ENCODE peak calls at places on chromosome 11, in eight cellular contexts. One of them, this sample, is unnamed.

GRCh38 chr11:15750535-15751297 is 605.6 kb downstream of the SOX6 start:
- DNase-seq in epithelial cell of proximal tubule: no peak
- DNase-seq in cardiac fibroblast: no peak
- DNase-seq in fibroblast of lung: no peak
- DNase-seq in fibroblast of pulmonary artery: no peak
- DNase-seq in heart left ventricle: no peak
- DNase-seq in mucosa of descending colon: no peak
- DNase-seq in HFF-Myc: no peak
- DNase-seq in this sample: no peak

GRCh38 chr11:32121012-32121411 is 30.1 kb downstream of the RCN1 start:
- DNase-seq in epithelial cell of proximal tubule: no peak
- DNase-seq in cardiac fibroblast: no peak
- DNase-seq in fibroblast of lung: no peak
- DNase-seq in fibroblast of pulmonary artery: no peak
- DNase-seq in heart left ventricle: no peak
- DNase-seq in mucosa of descending colon: no peak
- DNase-seq in HFF-Myc: no peak
- DNase-seq in this sample: no peak

GRCh38 chr11:86722041-86722440 is 49.6 kb upstream of the ME3 start:
- DNase-seq in epithelial cell of proximal tubule: no peak
- DNase-seq in cardiac fibroblast: peak
- DNase-seq in fibroblast of lung: peak
- DNase-seq in fibroblast of pulmonary artery: peak
- DNase-seq in heart left ventricle: no peak
- DNase-seq in mucosa of descending colon: no peak
- DNase-seq in HFF-Myc: no peak
- DNase-seq in this sample: no peak

GRCh38 chr11:7072401-7073028 is 16.3 kb upstream of the RBMXL2 start:
- DNase-seq in epithelial cell of proximal tubule: no peak
- DNase-seq in cardiac fibroblast: no peak
- DNase-seq in fibroblast of lung: no peak
- DNase-seq in fibroblast of pulmonary artery: no peak
- DNase-seq in heart left ventricle: no peak
- DNase-seq in mucosa of descending colon: no peak
- DNase-seq in HFF-Myc: no peak
- DNase-seq in this sample: no peak

GRCh38 chr11:71251159-71251721 is 1.1 kb downstream of the SHANK2 start:
- DNase-seq in epithelial cell of proximal tubule: no peak
- DNase-seq in cardiac fibroblast: peak
- DNase-seq in fibroblast of lung: no peak
- DNase-seq in fibroblast of pulmonary artery: no peak
- DNase-seq in heart left ventricle: no peak
- DNase-seq in mucosa of descending colon: no peak
- DNase-seq in HFF-Myc: no peak
- DNase-seq in this sample: no peak

GRCh38 chr11:131579932-131580387 is 209.5 kb downstream of the NTM start:
- DNase-seq in epithelial cell of proximal tubule: no peak
- DNase-seq in cardiac fibroblast: peak
- DNase-seq in fibroblast of lung: peak
- DNase-seq in fibroblast of pulmonary artery: peak
- DNase-seq in heart left ventricle: no peak
- DNase-seq in mucosa of descending colon: no peak
- DNase-seq in HFF-Myc: no peak
- DNase-seq in this sample: no peak

GRCh38 chr11:66676931-66677598 is 622 bp downstream of the RBM4B start:
- DNase-seq in epithelial cell of proximal tubule: no peak
- DNase-seq in cardiac fibroblast: peak
- DNase-seq in fibroblast of lung: peak
- DNase-seq in fibroblast of pulmonary artery: peak
- DNase-seq in heart left ventricle: no peak
- DNase-seq in mucosa of descending colon: no peak
- DNase-seq in HFF-Myc: no peak
- DNase-seq in this sample: no peak

GRCh38 chr11:134652586-134653255 is 240.7 kb upstream of the B3GAT1 start:
- DNase-seq in epithelial cell of proximal tubule: no peak
- DNase-seq in cardiac fibroblast: no peak
- DNase-seq in fibroblast of lung: no peak
- DNase-seq in fibroblast of pulmonary artery: no peak
- DNase-seq in heart left ventricle: no peak
- DNase-seq in mucosa of descending colon: no peak
- DNase-seq in HFF-Myc: no peak
- DNase-seq in this sample: no peak

GRCh38 chr11:117841582-117842031 is 17.1 kb upstream of the FXYD2 start:
- DNase-seq in epithelial cell of proximal tubule: no peak
- DNase-seq in cardiac fibroblast: no peak
- DNase-seq in fibroblast of lung: no peak
- DNase-seq in fibroblast of pulmonary artery: no peak
- DNase-seq in heart left ventricle: peak
- DNase-seq in mucosa of descending colon: no peak
- DNase-seq in HFF-Myc: no peak
- DNase-seq in this sample: peak

GRCh38 chr11:115848080-115848479 is 343.9 kb upstream of the CADM1 start:
- DNase-seq in epithelial cell of proximal tubule: no peak
- DNase-seq in cardiac fibroblast: no peak
- DNase-seq in fibroblast of lung: no peak
- DNase-seq in fibroblast of pulmonary artery: no peak
- DNase-seq in heart left ventricle: no peak
- DNase-seq in mucosa of descending colon: no peak
- DNase-seq in HFF-Myc: no peak
- DNase-seq in this sample: no peak

GRCh38 chr11:112734207-112734606 is 227.0 kb upstream of the NCAM1 start:
- DNase-seq in epithelial cell of proximal tubule: no peak
- DNase-seq in cardiac fibroblast: peak
- DNase-seq in fibroblast of lung: peak
- DNase-seq in fibroblast of pulmonary artery: peak
- DNase-seq in heart left ventricle: peak
- DNase-seq in mucosa of descending colon: no peak
- DNase-seq in HFF-Myc: no peak
- DNase-seq in this sample: no peak

GRCh38 chr11:36186340-36186739 is 102.9 kb downstream of the COMMD9 start:
- DNase-seq in epithelial cell of proximal tubule: no peak
- DNase-seq in cardiac fibroblast: peak
- DNase-seq in fibroblast of lung: peak
- DNase-seq in fibroblast of pulmonary artery: peak
- DNase-seq in heart left ventricle: no peak
- DNase-seq in mucosa of descending colon: no peak
- DNase-seq in HFF-Myc: peak
- DNase-seq in this sample: no peak

GRCh38 chr11:71103266-71103665 is 149.1 kb downstream of the SHANK2 start:
- DNase-seq in epithelial cell of proximal tubule: no peak
- DNase-seq in cardiac fibroblast: no peak
- DNase-seq in fibroblast of lung: no peak
- DNase-seq in fibroblast of pulmonary artery: peak
- DNase-seq in heart left ventricle: no peak
- DNase-seq in mucosa of descending colon: no peak
- DNase-seq in HFF-Myc: no peak
- DNase-seq in this sample: no peak

GRCh38 chr11:117199061-117199915 is at the start of gene TAGLN:
- DNase-seq in epithelial cell of proximal tubule: no peak
- DNase-seq in cardiac fibroblast: peak
- DNase-seq in fibroblast of lung: peak
- DNase-seq in fibroblast of pulmonary artery: peak
- DNase-seq in heart left ventricle: peak
- DNase-seq in mucosa of descending colon: peak
- DNase-seq in HFF-Myc: no peak
- DNase-seq in this sample: no peak

DNA sequence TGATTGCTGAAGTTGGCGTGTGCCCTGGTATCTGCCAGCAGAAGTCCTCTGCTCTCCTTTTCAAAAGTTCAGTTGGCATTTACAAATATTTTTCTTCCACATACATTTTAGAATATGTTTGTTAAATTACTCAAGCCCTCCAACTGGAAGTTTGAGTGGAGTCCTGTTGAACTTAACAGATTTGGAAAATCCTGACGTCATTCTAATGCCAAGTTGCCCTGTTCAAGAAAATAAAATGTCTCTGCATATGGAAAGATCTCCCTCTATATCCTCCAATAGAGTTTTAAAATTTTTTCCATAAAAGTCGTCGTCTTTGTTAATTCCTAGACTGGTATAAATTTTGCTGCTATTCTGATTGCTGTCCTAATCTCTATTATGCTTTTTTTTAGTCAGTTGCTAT is 3.3 kb downstream of the KCNQ1OT1 start:
- DNase-seq in epithelial cell of proximal tubule: no peak
- DNase-seq in cardiac fibroblast: no peak
- DNase-seq in fibroblast of lung: no peak
- DNase-seq in fibroblast of pulmonary artery: no peak
- DNase-seq in heart left ventricle: no peak
- DNase-seq in mucosa of descending colon: no peak
- DNase-seq in HFF-Myc: no peak
- DNase-seq in this sample: no peak
- H3K4me3 ChIP-seq in epithelial cell of proximal tubule: no peak
- H3K4me3 ChIP-seq in cardiac fibroblast: no peak
- H3K4me3 ChIP-seq in fibroblast of lung: no peak
- H3K4me3 ChIP-seq in fibroblast of pulmonary artery: no peak
- H3K4me3 ChIP-seq in heart left ventricle: no peak
- H3K4me3 ChIP-seq in mucosa of descending colon: no peak
- H3K4me3 ChIP-seq in HFF-Myc: no peak
- H3K4me3 ChIP-seq in this sample: no peak

DNA sequence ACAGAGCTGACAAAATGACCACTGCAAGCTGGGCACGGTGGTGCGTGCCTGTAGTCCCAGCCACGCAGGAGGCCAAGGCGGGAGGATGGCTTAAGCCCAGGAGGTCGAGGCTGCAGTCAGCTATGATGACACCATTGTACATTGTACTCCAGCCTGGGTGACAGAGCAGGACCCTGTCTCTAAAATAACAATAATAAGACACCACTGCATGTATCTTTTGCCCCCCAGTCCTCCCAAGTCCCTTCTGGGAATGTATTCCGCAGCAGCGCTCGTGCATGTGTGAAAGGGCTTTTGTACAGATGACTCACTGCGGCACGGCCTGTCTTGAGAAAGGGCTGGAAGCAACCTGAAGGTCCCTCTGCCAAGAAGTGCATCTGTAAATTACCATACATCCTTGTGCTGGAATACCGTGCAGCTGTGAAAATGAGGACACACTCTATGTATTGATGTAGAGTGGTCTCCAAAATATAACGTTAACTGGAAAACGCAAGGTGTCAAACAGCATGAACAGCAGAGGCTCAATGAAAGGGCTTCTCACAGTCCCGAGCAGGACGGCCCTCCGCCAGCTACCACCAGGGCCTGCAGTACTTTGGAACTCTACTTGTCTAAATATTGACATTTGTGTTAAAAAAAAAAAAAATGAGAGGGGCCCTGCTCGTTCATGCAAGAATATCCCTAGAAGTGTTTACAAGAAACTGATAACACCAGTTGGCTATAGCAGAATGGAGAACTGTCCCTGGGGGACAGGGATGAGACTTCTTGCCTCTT is 9.0 kb upstream of the CDC42EP2 start:
- DNase-seq in epithelial cell of proximal tubule: no peak
- DNase-seq in cardiac fibroblast: peak
- DNase-seq in fibroblast of lung: peak
- DNase-seq in fibroblast of pulmonary artery: peak
- DNase-seq in heart left ventricle: no peak
- DNase-seq in mucosa of descending colon: no peak
- DNase-seq in HFF-Myc: no peak
- DNase-seq in this sample: no peak
- TF ChIP-seq CTCF in epithelial cell of proximal tubule: no peak
- TF ChIP-seq CTCF in cardiac fibroblast: no peak
- TF ChIP-seq CTCF in fibroblast of lung: no peak
- TF ChIP-seq CTCF in fibroblast of pulmonary artery: no peak
- TF ChIP-seq CTCF in heart left ventricle: no peak
- TF ChIP-seq CTCF in mucosa of descending colon: no peak
- TF ChIP-seq CTCF in HFF-Myc: no peak
- TF ChIP-seq CTCF in this sample: no peak

GRCh38 chr11:61027141-61027840 is 55.8 kb downstream of the CD6 start:
- DNase-seq in epithelial cell of proximal tubule: no peak
- DNase-seq in cardiac fibroblast: no peak
- DNase-seq in fibroblast of lung: no peak
- DNase-seq in fibroblast of pulmonary artery: no peak
- DNase-seq in heart left ventricle: no peak
- DNase-seq in mucosa of descending colon: no peak
- DNase-seq in HFF-Myc: no peak
- DNase-seq in this sample: no peak

GRCh38 chr11:61028135-61028729 is 56.8 kb downstream of the CD6 start:
- DNase-seq in epithelial cell of proximal tubule: no peak
- DNase-seq in cardiac fibroblast: no peak
- DNase-seq in fibroblast of lung: no peak
- DNase-seq in fibroblast of pulmonary artery: no peak
- DNase-seq in heart left ventricle: no peak
- DNase-seq in mucosa of descending colon: no peak
- DNase-seq in HFF-Myc: no peak
- DNase-seq in this sample: peak

GRCh38 chr11:61025819-61026120 is 54.3 kb downstream of the CD6 start:
- DNase-seq in epithelial cell of proximal tubule: no peak
- DNase-seq in cardiac fibroblast: no peak
- DNase-seq in fibroblast of lung: no peak
- DNase-seq in fibroblast of pulmonary artery: no peak
- DNase-seq in heart left ventricle: no peak
- DNase-seq in mucosa of descending colon: no peak
- DNase-seq in HFF-Myc: no peak
- DNase-seq in this sample: no peak

GRCh38 chr11:61024938-61025818 is 53.7 kb downstream of the CD6 start:
- DNase-seq in epithelial cell of proximal tubule: no peak
- DNase-seq in cardiac fibroblast: no peak
- DNase-seq in fibroblast of lung: no peak
- DNase-seq in fibroblast of pulmonary artery: no peak
- DNase-seq in heart left ventricle: no peak
- DNase-seq in mucosa of descending colon: no peak
- DNase-seq in HFF-Myc: no peak
- DNase-seq in this sample: no peak

DNA sequence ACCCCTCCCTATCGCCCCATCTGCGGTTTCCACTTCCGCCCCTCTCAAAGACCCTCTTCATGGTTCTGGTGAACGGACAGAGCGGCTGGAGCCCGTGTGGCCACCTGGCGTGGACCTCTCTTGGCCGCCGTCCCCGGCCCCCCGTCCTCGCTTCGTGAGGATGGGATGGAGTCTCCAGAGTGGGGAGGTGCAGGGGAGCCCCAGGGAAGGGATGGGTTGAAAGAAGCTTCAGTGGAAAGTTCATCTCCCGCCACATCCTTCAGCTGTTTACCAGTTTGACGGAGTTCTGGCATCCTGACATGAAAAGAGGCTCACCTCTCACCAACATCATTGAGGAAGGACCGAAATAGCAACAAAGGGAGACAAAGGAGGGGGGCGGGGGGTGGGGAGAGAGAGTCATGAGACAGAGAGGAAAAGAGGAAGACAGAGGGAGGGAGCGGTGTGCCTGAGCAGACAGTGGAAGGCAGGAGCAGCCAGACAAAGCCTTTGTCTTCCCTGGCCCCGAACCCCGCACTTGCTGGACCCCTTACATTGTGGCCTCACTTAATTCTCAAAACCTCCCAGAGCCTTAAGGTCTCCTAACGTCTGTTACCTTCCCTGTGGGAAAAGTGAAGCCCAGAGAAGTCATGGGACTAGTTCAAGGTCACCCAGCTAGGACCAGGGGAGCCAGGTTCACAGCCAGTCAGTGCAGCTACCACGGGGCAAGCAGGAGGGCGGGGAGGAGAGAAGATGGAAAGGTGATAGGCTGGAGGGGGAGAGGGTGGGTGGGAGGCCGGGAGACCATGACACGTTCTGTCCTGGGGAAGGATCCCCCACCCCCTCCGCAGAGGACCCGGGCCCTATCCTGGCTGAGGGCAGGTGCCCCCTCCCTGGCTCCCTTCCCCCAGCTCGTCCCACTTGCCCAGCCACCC is 54.9 kb downstream of the CD6 start:
- DNase-seq in epithelial cell of proximal tubule: no peak
- DNase-seq in cardiac fibroblast: no peak
- DNase-seq in fibroblast of lung: no peak
- DNase-seq in fibroblast of pulmonary artery: no peak
- DNase-seq in heart left ventricle: no peak
- DNase-seq in mucosa of descending colon: no peak
- DNase-seq in HFF-Myc: no peak
- DNase-seq in this sample: peak
- H3K4me3 ChIP-seq in epithelial cell of proximal tubule: no peak
- H3K4me3 ChIP-seq in cardiac fibroblast: no peak
- H3K4me3 ChIP-seq in fibroblast of lung: no peak
- H3K4me3 ChIP-seq in fibroblast of pulmonary artery: no peak
- H3K4me3 ChIP-seq in heart left ventricle: no peak
- H3K4me3 ChIP-seq in mucosa of descending colon: no peak
- H3K4me3 ChIP-seq in HFF-Myc: no peak
- H3K4me3 ChIP-seq in this sample: peak

GRCh38 chr11:72599325-72600117 is 74.7 kb downstream of the PDE2A start:
- DNase-seq in epithelial cell of proximal tubule: no peak
- DNase-seq in cardiac fibroblast: no peak
- DNase-seq in fibroblast of lung: no peak
- DNase-seq in fibroblast of pulmonary artery: no peak
- DNase-seq in heart left ventricle: no peak
- DNase-seq in mucosa of descending colon: no peak
- DNase-seq in HFF-Myc: no peak
- DNase-seq in this sample: no peak
- TF ChIP-seq CTCF in epithelial cell of proximal tubule: no peak
- TF ChIP-seq CTCF in cardiac fibroblast: no peak
- TF ChIP-seq CTCF in fibroblast of lung: no peak
- TF ChIP-seq CTCF in fibroblast of pulmonary artery: no peak
- TF ChIP-seq CTCF in heart left ventricle: no peak
- TF ChIP-seq CTCF in mucosa of descending colon: no peak
- TF ChIP-seq CTCF in HFF-Myc: no peak
- TF ChIP-seq CTCF in this sample: no peak

This sample was measured in CD8-positive, alpha-beta T cell.